ENCODE peak calls at places on chromosomes 5 and 9, in six cellular contexts. J is IMR-90, G is GM23248, Z is neural progenitor cell, Q is MM.1S, R is PC-3. T is an unnamed sample.

GRCh38 chr9:134216961-134217360 is 52.6 kb upstream of the RNU6ATAC start:
- DNase-seq in J (no peak), G (no peak), Z (no peak), Q (no peak), R (no peak), T (peak)

GRCh38 chr9:13461588-13461987 is 182.1 kb upstream of the MPDZ start:
- DNase-seq in J (no peak), G (no peak), Z (no peak), Q (no peak), R (no peak), T (no peak)

GRCh38 chr5:122532035-122532434 is 220.0 kb downstream of the SNCAIP start:
- DNase-seq in J (no peak), G (no peak), Z (peak), Q (no peak), R (no peak), T (no peak)

GRCh38 chr9:21681641-21682040 is 120.8 kb upstream of the MTAP start:
- DNase-seq in J (peak), G (peak), Z (no peak), Q (no peak), R (peak), T (no peak)

GRCh38 chr5:167304834-167305469 is 986.5 kb upstream of the WWC1 start:
- DNase-seq in J (no peak), G (no peak), Z (peak), Q (no peak), R (no peak), T (no peak)

GRCh38 chr5:51632794-51633193 is 249.5 kb downstream of the ISL1 start:
- DNase-seq in J (no peak), G (no peak), Z (no peak), Q (no peak), R (peak), T (no peak)

GRCh38 chr5:42811591-42812392 is at the start of gene SELENOP:
- DNase-seq in J (no peak), G (peak), Z (peak), Q (peak), R (peak), T (peak)

GRCh38 chr5:143226872-143227271 is 176.6 kb downstream of the NR3C1 start:
- DNase-seq in J (no peak), G (no peak), Z (no peak), Q (no peak), R (no peak), T (no peak)

GRCh38 chr9:73536403-73536802 is 384.7 kb downstream of the ANXA1 start:
- DNase-seq in J (no peak), G (no peak), Z (no peak), Q (no peak), R (no peak), T (no peak)

GRCh38 chr5:124806026-124806856 is 59.8 kb upstream of the ZNF608 start:
- DNase-seq in J (peak), G (peak), Z (peak), Q (no peak), R (peak), T (peak)

GRCh38 chr9:37608250-37608649 is 15.9 kb upstream of the TOMM5 start:
- DNase-seq in J (no peak), G (no peak), Z (no peak), Q (no peak), R (no peak), T (no peak)

GRCh38 chr5:142612388-142612787 is 73.5 kb downstream of the FGF1 start:
- DNase-seq in J (no peak), G (no peak), Z (no peak), Q (no peak), R (no peak), T (no peak)

GRCh38 chr5:75049581-75050274 is 2.6 kb downstream of the GCNT4 start:
- DNase-seq in J (peak), G (peak), Z (peak), Q (peak), R (peak), T (peak)

GRCh38 chr5:777756-778161 is 6.8 kb downstream of the ZDHHC11B start:
- DNase-seq in J (no peak), G (no peak), Z (no peak), Q (no peak), R (no peak), T (peak)
- H2AFZ ChIP-seq in J (no peak), G (no peak), Z (no peak), Q (no peak), R (no peak), T (no peak)

GRCh38 chr9:16867571-16868311 is 2.7 kb downstream of the BNC2 start:
- DNase-seq in J (peak), G (peak), Z (peak), Q (no peak), R (peak), T (peak)

GRCh38 chr9:16870606-16871357 is at the start of gene BNC2:
- DNase-seq in J (peak), G (peak), Z (peak), Q (peak), R (peak), T (peak)

GRCh38 chr9:16869140-16869903 is 1.1 kb downstream of the BNC2 start:
- DNase-seq in J (peak), G (no peak), Z (peak), Q (no peak), R (peak), T (peak)

GRCh38 chr9:16869961-16870605 is 387 bp downstream of the BNC2 start:
- DNase-seq in J (peak), G (peak), Z (peak), Q (no peak), R (peak), T (peak)

GRCh38 chr9:16868706-16869105 is 1.8 kb downstream of the BNC2 start:
- DNase-seq in J (peak), G (peak), Z (no peak), Q (no peak), R (no peak), T (peak)
- H3K4me3 ChIP-seq in J (peak), G (peak), Z (no peak), Q (no peak), R (peak), T (peak)

DNA sequence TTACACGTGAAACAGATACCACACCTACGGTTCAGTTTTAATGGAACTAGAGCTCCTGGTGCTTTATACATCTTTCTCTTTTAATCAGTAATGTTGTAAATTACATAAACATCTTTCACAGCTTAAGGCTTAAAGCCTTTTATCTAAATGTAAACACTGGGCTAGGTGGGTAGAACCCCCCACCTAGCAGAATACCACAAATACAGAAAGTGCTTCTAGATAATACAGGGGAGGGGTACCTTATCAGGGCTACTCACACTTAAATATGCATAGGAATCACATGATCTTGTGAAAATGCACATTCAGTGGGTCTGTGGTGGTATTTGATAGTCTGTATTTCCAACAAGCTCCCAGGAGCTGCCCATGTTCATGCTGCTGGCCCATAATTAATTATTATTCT is 256.4 kb upstream of the TARS1 start:
- DNase-seq in J (no peak), G (no peak), Z (no peak), Q (no peak), R (no peak), T (no peak)
- H2AFZ ChIP-seq in J (no peak), G (peak), Z (peak), Q (no peak), R (no peak), T (peak)

DNA sequence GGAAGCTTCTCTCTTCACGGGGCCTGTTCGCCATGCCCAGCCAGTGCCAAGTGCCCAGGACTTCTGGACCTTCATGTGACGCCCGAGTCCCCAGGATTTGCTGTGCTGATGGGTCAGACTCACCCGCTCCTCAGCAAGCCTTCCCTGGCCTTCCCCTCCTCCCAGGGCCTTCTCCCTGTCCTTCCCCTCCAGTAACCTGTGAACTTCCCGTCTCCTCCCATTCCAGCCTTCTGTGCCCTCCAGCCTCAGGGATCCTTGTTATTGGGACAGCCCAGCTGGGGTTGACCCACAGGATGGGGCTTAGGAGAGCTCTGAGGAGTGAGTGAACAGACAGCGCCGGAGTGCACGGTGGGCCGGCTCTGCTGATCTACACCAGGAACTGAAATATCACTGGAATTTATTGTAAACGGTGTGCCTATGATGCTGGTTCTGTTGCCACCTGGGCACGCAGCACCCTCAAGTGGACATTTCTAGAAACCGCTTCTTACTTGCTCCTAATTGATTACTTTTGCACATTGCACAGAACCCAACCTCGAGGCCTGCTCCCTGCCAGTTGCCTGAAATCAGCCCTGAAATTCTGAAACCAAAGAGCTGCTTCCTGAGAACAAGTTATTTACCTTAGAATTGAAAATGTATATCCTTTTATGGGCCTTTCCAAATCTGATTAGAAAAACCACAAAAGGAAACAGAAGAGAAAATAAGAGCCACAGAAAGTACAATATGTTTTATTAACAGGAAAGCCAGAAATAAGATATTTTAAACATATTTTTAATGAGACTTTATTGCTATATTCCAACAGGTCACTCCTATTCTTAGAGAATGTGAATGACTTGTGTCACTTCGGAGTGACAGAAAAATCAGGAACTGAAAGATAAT is 1.6 kb downstream of the SPAAR start:
- DNase-seq in J (peak), G (peak), Z (peak), Q (peak), R (peak), T (peak)
- H3K4me3 ChIP-seq in J (no peak), G (no peak), Z (no peak), Q (peak), R (no peak), T (no peak)

DNA sequence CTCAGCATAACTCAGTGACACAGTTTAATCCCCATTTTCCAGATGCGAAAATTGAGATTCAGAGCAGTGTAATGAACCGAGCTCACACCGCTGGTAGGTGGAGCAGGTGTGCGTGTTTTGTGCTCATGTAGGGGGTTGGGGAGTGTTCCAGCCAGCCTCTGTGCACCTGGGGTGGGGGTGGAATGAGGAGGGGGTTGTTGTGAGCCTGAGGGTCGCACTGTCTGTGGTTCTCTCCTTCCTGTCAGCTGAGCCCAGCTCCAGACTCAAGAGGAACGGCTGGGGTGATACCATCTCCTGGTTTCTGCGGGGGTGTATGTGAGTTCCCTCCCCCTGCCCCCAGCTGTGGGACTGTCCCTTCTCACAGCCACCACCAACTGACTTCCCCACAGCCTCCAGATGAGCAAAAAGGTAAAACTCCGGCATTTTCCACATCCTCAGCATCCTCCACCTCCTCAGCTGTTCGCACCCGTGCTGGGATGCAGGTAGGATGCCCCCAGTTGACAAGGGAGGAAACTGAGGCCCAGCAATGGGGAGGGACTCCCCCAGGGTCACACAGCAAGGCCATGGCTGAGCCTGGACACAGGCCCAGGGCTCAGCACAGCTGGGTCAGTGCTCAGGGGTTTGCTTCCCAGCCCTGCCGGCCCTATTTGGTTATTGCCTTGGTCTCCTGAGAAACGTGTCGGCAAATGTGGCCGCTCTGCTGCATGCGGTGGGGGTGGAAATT is 2.1 kb downstream of the SH2D3C start:
- DNase-seq in J (no peak), G (no peak), Z (peak), Q (peak), R (no peak), T (peak)
- H2AFZ ChIP-seq in J (no peak), G (no peak), Z (peak), Q (no peak), R (no peak), T (no peak)

DNA sequence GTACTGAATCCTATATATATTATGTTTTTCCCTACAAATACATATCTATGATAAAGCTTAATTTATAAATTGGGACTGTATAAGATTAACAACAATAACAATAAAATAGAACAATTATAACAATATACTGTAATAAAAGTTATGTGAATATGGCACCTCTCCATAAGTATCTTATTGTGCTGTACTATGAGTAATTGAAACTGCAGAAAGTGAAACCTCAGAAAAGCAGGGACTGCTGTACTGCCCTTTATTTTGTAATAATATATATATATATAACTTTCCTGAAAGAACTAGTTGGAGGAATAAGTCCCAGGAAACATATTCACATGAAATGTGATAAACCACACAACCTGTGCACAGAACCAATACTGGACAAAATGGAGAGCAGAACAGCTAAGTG is 77.3 kb downstream of the PAM start:
- DNase-seq in J (no peak), G (peak), Z (no peak), Q (no peak), R (no peak), T (no peak)
- H3K4me3 ChIP-seq in J (no peak), G (no peak), Z (no peak), Q (no peak), R (no peak), T (no peak)

DNA sequence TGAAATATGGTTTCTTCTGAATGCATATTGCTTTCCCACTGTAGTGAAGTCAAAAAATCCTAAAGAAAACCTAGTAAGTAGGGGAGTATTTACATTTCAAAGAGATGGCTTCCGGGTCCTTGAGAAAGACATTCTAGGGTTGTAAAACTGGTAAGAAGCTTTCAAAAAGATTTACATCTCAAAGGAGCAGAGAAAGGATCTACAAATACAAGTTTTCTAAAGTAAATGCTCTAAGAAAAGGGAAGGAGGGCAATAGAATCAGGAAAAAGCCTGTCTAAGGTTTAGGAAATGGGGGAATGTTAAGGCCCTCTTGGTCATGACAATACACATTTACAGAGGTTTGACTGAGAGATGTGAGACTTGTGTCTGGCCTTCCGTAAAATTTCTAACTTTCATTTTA is 16.7 kb upstream of the TRPC7 start:
- DNase-seq in J (no peak), G (no peak), Z (peak), Q (no peak), R (no peak), T (no peak)
- H2AFZ ChIP-seq in J (no peak), G (no peak), Z (no peak), Q (no peak), R (no peak), T (no peak)

T was measured in osteoblast.